ENCODE peak calls at places on chromosome 15, in ten cellular contexts. One of them, this sample, is unnamed.

GRCh38 chr15:33515121-33515520 is 204.4 kb downstream of the RYR3 start:
- DNase-seq in right lobe of liver: no peak
- DNase-seq in MCF 10A: no peak
- DNase-seq in nephron progenitor cell: no peak
- DNase-seq in A549: no peak
- DNase-seq in MM.1S: no peak
- DNase-seq in neural progenitor cell: no peak
- DNase-seq in PC-3: no peak
- DNase-seq in prostate gland: no peak
- DNase-seq in uterus: no peak
- DNase-seq in this sample: no peak

GRCh38 chr15:36414670-36415069 is 164.8 kb upstream of the CDIN1 start:
- DNase-seq in MCF 10A: peak; percentile 13
- DNase-seq in prostate gland: no peak
- DNase-seq in PC-3: peak; percentile 79
- DNase-seq in right lobe of liver: no peak
- DNase-seq in neural progenitor cell: no peak
- DNase-seq in uterus: no peak
- DNase-seq in MM.1S: no peak
- DNase-seq in A549: peak; percentile 37
- DNase-seq in nephron progenitor cell: no peak
- DNase-seq in this sample: peak; percentile 88

GRCh38 chr15:70033529-70034140 is 64.1 kb downstream of the TLE3 start:
- DNase-seq in nephron progenitor cell: peak; percentile 32
- DNase-seq in MCF 10A: no peak
- DNase-seq in right lobe of liver: no peak
- DNase-seq in neural progenitor cell: peak; percentile 21
- DNase-seq in prostate gland: no peak
- DNase-seq in PC-3: no peak
- DNase-seq in uterus: peak; percentile 41
- DNase-seq in A549: no peak
- DNase-seq in MM.1S: no peak
- DNase-seq in this sample: no peak

GRCh38 chr15:77839431-77839830 is 206.7 kb upstream of the LINGO1 start:
- DNase-seq in A549: no peak
- DNase-seq in nephron progenitor cell: no peak
- DNase-seq in PC-3: no peak
- DNase-seq in prostate gland: no peak
- DNase-seq in MCF 10A: no peak
- DNase-seq in MM.1S: no peak
- DNase-seq in right lobe of liver: no peak
- DNase-seq in neural progenitor cell: no peak
- DNase-seq in uterus: no peak
- DNase-seq in this sample: no peak

GRCh38 chr15:64010719-64011118 is 35.6 kb downstream of the DAPK2 start:
- DNase-seq in prostate gland: no peak
- DNase-seq in right lobe of liver: no peak
- DNase-seq in A549: peak; percentile 49
- DNase-seq in uterus: peak; percentile 21
- DNase-seq in neural progenitor cell: no peak
- DNase-seq in PC-3: peak; percentile 79
- DNase-seq in nephron progenitor cell: no peak
- DNase-seq in MCF 10A: peak; percentile 97
- DNase-seq in MM.1S: no peak
- DNase-seq in this sample: peak; percentile 95

GRCh38 chr15:96428742-96429141 is 98.2 kb downstream of the NR2F2 start:
- DNase-seq in prostate gland: no peak
- DNase-seq in MCF 10A: peak; percentile 85
- DNase-seq in nephron progenitor cell: no peak
- DNase-seq in MM.1S: no peak
- DNase-seq in neural progenitor cell: no peak
- DNase-seq in uterus: no peak
- DNase-seq in A549: peak; percentile 50
- DNase-seq in PC-3: peak; percentile 78
- DNase-seq in right lobe of liver: no peak
- DNase-seq in this sample: peak; percentile 84

GRCh38 chr15:57551717-57552677 is 39.7 kb upstream of the MYZAP start:
- DNase-seq in neural progenitor cell: peak; percentile 82
- DNase-seq in PC-3: peak; percentile 90
- DNase-seq in nephron progenitor cell: peak; percentile 46
- DNase-seq in MCF 10A: peak; percentile 74
- DNase-seq in A549: peak; percentile 86
- DNase-seq in right lobe of liver: no peak
- DNase-seq in prostate gland: no peak
- DNase-seq in uterus: no peak
- DNase-seq in MM.1S: no peak
- DNase-seq in this sample: peak; percentile 70

GRCh38 chr15:64894395-64895056 is 17.2 kb upstream of the ANKDD1A start:
- DNase-seq in prostate gland: peak; percentile 11
- DNase-seq in right lobe of liver: no peak
- DNase-seq in nephron progenitor cell: peak; percentile 47
- DNase-seq in PC-3: no peak
- DNase-seq in neural progenitor cell: peak; percentile 83
- DNase-seq in MM.1S: peak; percentile 98
- DNase-seq in uterus: no peak
- DNase-seq in A549: no peak
- DNase-seq in MCF 10A: no peak
- DNase-seq in this sample: no peak

DNA sequence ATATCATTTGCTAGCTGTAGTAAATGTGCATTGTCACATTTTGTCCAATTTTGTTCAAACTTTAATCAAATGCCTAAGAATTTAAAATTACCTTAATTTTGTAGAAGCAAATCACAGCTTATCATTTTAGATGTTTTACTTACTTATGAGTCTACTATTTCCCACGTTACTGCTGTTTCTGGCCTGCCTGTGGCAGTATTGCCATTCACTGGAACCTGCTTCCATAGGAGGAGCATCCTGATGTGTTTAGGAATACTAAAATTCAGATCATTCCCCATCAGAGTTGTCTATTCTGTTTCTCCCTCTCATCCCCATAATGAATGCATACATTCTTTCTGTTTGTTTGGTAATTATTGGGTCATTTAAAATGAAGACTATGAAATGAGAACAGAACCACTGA is 119.5 kb upstream of the SNRPN start:
- DNase-seq in nephron progenitor cell: no peak
- DNase-seq in PC-3: no peak
- DNase-seq in prostate gland: no peak
- DNase-seq in MCF 10A: no peak
- DNase-seq in right lobe of liver: no peak
- DNase-seq in MM.1S: no peak
- DNase-seq in neural progenitor cell: no peak
- DNase-seq in uterus: no peak
- DNase-seq in A549: no peak
- DNase-seq in this sample: no peak
- TF ChIP-seq CTCF in nephron progenitor cell: no peak
- TF ChIP-seq CTCF in PC-3: peak; percentile 11
- TF ChIP-seq CTCF in prostate gland: no peak
- TF ChIP-seq CTCF in MCF 10A: no peak
- TF ChIP-seq CTCF in right lobe of liver: no peak
- TF ChIP-seq CTCF in MM.1S: no peak
- TF ChIP-seq CTCF in neural progenitor cell: peak; percentile 15
- TF ChIP-seq CTCF in uterus: no peak
- TF ChIP-seq CTCF in A549: no peak
- TF ChIP-seq CTCF in this sample: no peak

DNA sequence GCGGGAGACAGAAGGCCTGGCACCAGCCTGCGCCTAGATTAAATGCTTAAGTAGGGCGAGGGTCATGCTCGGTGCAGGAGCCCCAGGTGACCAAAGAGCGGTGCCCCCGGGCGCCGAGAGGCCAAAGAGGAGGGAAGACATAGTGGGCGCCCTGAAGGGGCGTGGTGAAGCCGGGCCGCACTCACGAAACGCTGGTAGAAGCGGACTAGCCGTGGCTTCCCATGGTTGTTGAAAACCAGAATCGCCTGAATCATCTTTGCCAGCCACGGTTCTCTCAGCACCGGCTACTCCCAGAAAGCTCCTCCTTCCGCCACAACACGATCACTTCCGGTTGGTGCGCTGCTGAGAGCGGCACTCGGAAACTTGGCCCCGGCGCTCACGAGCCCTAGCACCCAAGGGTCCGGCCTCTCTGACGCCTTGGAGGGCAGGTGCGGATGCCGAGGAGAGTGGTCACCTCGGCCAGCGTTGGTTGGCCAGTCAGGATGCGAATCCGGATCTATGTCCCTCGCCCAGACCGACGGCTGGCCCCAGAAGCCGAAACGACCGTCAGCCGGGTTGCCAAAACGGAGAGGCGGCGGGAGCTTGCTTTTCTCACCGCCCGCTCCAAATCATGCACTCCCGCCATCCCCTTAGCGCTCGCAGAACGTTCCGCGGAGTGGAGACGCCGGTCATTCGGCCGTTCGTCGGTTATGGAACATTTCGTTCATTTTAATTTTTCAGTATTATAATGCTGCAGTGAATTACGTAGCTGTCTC is at the start of gene AP3S2:
- DNase-seq in MCF 10A: peak; percentile 94
- DNase-seq in prostate gland: peak; percentile 89
- DNase-seq in neural progenitor cell: peak; percentile 95
- DNase-seq in MM.1S: peak; percentile 93
- DNase-seq in A549: peak; percentile 98
- DNase-seq in PC-3: peak; percentile 96
- DNase-seq in nephron progenitor cell: peak; percentile 80
- DNase-seq in uterus: peak; percentile 88
- DNase-seq in right lobe of liver: peak; percentile 93
- DNase-seq in this sample: peak; percentile 85
- TF ChIP-seq CTCF in MCF 10A: no peak
- TF ChIP-seq CTCF in prostate gland: no peak
- TF ChIP-seq CTCF in neural progenitor cell: no peak
- TF ChIP-seq CTCF in MM.1S: no peak
- TF ChIP-seq CTCF in A549: no peak
- TF ChIP-seq CTCF in PC-3: no peak
- TF ChIP-seq CTCF in nephron progenitor cell: no peak
- TF ChIP-seq CTCF in uterus: no peak
- TF ChIP-seq CTCF in right lobe of liver: no peak
- TF ChIP-seq CTCF in this sample: no peak

DNA sequence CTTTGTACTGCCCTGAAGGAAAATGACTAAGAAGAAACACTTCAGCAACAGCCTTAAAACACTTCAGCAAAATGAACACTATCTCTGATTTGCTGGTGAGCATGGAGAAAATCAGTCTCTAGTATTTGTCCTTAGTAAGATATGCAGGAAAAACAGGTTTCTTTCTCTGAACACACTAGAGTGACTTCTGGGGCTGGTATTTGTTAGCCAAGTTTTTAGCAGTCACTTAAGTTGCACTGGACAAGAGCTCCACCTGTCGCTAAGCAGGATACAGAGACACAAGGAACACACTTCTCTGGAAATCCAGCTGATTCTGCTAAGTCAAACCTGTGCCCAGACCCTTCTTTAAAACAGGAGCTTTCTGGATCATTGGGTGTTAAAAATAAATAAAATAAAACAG is 65.3 kb downstream of the CHAC1 start:
- DNase-seq in neural progenitor cell: peak; percentile 16
- DNase-seq in PC-3: peak; percentile 89
- DNase-seq in nephron progenitor cell: no peak
- DNase-seq in MCF 10A: peak; percentile 20
- DNase-seq in MM.1S: peak; percentile 67
- DNase-seq in A549: peak; percentile 16
- DNase-seq in prostate gland: peak; percentile 72
- DNase-seq in right lobe of liver: no peak
- DNase-seq in uterus: peak; percentile 19
- DNase-seq in this sample: peak; percentile 78
- TF ChIP-seq CTCF in neural progenitor cell: peak; percentile 34
- TF ChIP-seq CTCF in PC-3: peak; percentile 84
- TF ChIP-seq CTCF in nephron progenitor cell: no peak
- TF ChIP-seq CTCF in MCF 10A: peak; percentile 26
- TF ChIP-seq CTCF in MM.1S: peak; percentile 49
- TF ChIP-seq CTCF in A549: no peak
- TF ChIP-seq CTCF in prostate gland: peak; percentile 69
- TF ChIP-seq CTCF in right lobe of liver: peak; percentile 20
- TF ChIP-seq CTCF in uterus: no peak
- TF ChIP-seq CTCF in this sample: peak; percentile 60

GRCh38 chr15:67100124-67100791 is 34.9 kb downstream of the SMAD3 start:
- DNase-seq in MM.1S: no peak
- DNase-seq in PC-3: no peak
- DNase-seq in nephron progenitor cell: no peak
- DNase-seq in prostate gland: no peak
- DNase-seq in A549: no peak
- DNase-seq in neural progenitor cell: no peak
- DNase-seq in MCF 10A: no peak
- DNase-seq in right lobe of liver: no peak
- DNase-seq in uterus: no peak
- DNase-seq in this sample: no peak

GRCh38 chr15:67103021-67103420 is 37.6 kb downstream of the SMAD3 start:
- DNase-seq in nephron progenitor cell: no peak
- DNase-seq in MCF 10A: no peak
- DNase-seq in prostate gland: no peak
- DNase-seq in uterus: no peak
- DNase-seq in neural progenitor cell: no peak
- DNase-seq in A549: no peak
- DNase-seq in PC-3: no peak
- DNase-seq in MM.1S: no peak
- DNase-seq in right lobe of liver: no peak
- DNase-seq in this sample: no peak

GRCh38 chr15:67101981-67102929 is 36.9 kb downstream of the SMAD3 start:
- DNase-seq in MM.1S: peak; percentile 68
- DNase-seq in neural progenitor cell: no peak
- DNase-seq in right lobe of liver: no peak
- DNase-seq in A549: no peak
- DNase-seq in MCF 10A: peak; percentile 45
- DNase-seq in nephron progenitor cell: no peak
- DNase-seq in PC-3: peak; percentile 14
- DNase-seq in prostate gland: no peak
- DNase-seq in uterus: no peak
- DNase-seq in this sample: peak; percentile 73

GRCh38 chr15:67098768-67099282 is 33.4 kb downstream of the SMAD3 start:
- DNase-seq in A549: no peak
- DNase-seq in neural progenitor cell: no peak
- DNase-seq in MCF 10A: no peak
- DNase-seq in prostate gland: no peak
- DNase-seq in PC-3: no peak
- DNase-seq in MM.1S: no peak
- DNase-seq in nephron progenitor cell: no peak
- DNase-seq in right lobe of liver: peak; percentile 61
- DNase-seq in uterus: no peak
- DNase-seq in this sample: no peak

DNA sequence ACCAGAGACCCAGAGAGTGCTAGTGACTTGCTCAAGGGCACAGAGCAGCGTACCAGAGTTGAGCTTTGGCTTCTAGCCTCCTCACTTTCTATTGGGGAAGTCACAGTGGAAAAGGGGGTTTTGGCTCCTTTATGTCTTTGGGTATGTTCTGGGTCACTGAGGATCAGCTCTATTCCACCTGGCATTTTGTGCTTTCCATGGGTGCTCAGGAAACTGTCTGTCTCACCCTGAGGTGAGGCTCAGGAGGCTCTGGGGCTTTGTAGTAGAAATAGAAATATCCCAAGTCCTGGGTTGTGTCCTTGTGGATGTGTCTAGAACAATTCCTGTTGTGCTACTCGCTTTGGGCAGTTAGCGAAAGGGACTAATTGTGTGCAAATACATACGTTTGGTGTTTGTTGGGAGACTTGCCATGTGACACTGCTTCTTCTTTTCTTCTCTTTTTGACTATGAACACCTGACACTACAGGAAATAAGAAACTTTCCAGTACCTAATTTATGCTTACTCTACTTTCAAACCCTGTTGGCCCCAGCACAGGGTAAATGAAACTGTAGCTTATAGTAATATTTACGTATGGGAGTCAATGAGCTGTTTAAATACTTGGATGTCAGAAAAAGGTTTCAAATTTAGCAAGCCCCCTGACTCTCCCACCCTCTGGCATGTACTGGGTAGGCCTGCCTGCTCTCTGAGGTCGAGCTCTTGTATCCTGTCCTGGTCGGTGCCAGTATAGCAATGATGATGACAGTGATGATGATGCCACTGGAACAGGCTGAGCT is 35.6 kb downstream of the SMAD3 start:
- DNase-seq in nephron progenitor cell: no peak
- DNase-seq in right lobe of liver: no peak
- DNase-seq in MM.1S: peak; percentile 84
- DNase-seq in PC-3: no peak
- DNase-seq in prostate gland: no peak
- DNase-seq in MCF 10A: no peak
- DNase-seq in A549: no peak
- DNase-seq in uterus: no peak
- DNase-seq in neural progenitor cell: no peak
- DNase-seq in this sample: no peak
- TF ChIP-seq CTCF in nephron progenitor cell: no peak
- TF ChIP-seq CTCF in right lobe of liver: no peak
- TF ChIP-seq CTCF in MM.1S: no peak
- TF ChIP-seq CTCF in PC-3: no peak
- TF ChIP-seq CTCF in prostate gland: no peak
- TF ChIP-seq CTCF in MCF 10A: no peak
- TF ChIP-seq CTCF in A549: no peak
- TF ChIP-seq CTCF in uterus: no peak
- TF ChIP-seq CTCF in neural progenitor cell: no peak
- TF ChIP-seq CTCF in this sample: no peak